ENCODE peak calls at places on chromosomes 5 and 9, in six cellular contexts. One of them, this sample, is unnamed.

GRCh38 chr5:56951131-56951945 is 585 bp downstream of the MIER3 start:
- DNase-seq in IMR-90: no peak
- DNase-seq in neuronal stem cell: peak
- DNase-seq in mesenchymal stem cell: peak
- DNase-seq in H1: peak
- DNase-seq in H9: peak
- DNase-seq in this sample: no peak

GRCh38 chr5:132224721-132225120 is 2.9 kb downstream of the P4HA2 start:
- DNase-seq in H9: no peak
- DNase-seq in mesenchymal stem cell: peak
- DNase-seq in IMR-90: peak
- DNase-seq in neuronal stem cell: no peak
- DNase-seq in H1: no peak
- DNase-seq in this sample: no peak

GRCh38 chr5:54309237-54309636 is 1.1 kb downstream of the ARL15 start:
- DNase-seq in IMR-90: peak
- DNase-seq in mesenchymal stem cell: peak
- DNase-seq in neuronal stem cell: no peak
- DNase-seq in H9: no peak
- DNase-seq in H1: no peak
- DNase-seq in this sample: no peak

GRCh38 chr9:111375817-111376564 is 46.0 kb upstream of the OR2K2 start:
- DNase-seq in mesenchymal stem cell: peak
- DNase-seq in neuronal stem cell: no peak
- DNase-seq in IMR-90: peak
- DNase-seq in H1: no peak
- DNase-seq in H9: no peak
- DNase-seq in this sample: no peak

GRCh38 chr5:142883025-142883424 is 112.8 kb downstream of the ARHGAP26 start:
- DNase-seq in IMR-90: peak
- DNase-seq in mesenchymal stem cell: peak
- DNase-seq in H1: no peak
- DNase-seq in H9: no peak
- DNase-seq in neuronal stem cell: no peak
- DNase-seq in this sample: peak

GRCh38 chr9:6818292-6818922 is 60.6 kb downstream of the KDM4C start:
- DNase-seq in IMR-90: no peak
- DNase-seq in neuronal stem cell: no peak
- DNase-seq in H1: no peak
- DNase-seq in H9: no peak
- DNase-seq in mesenchymal stem cell: no peak
- DNase-seq in this sample: no peak

GRCh38 chr9:90974007-90974406 is 172.4 kb downstream of the SYK start:
- DNase-seq in neuronal stem cell: no peak
- DNase-seq in IMR-90: peak
- DNase-seq in mesenchymal stem cell: no peak
- DNase-seq in H9: no peak
- DNase-seq in H1: no peak
- DNase-seq in this sample: peak

GRCh38 chr5:122403965-122404364 is 91.9 kb downstream of the SNCAIP start:
- DNase-seq in neuronal stem cell: no peak
- DNase-seq in H9: no peak
- DNase-seq in H1: no peak
- DNase-seq in IMR-90: peak
- DNase-seq in mesenchymal stem cell: peak
- DNase-seq in this sample: no peak

GRCh38 chr9:92444841-92445240 is 20.6 kb upstream of the OMD start:
- DNase-seq in H1: no peak
- DNase-seq in IMR-90: no peak
- DNase-seq in neuronal stem cell: no peak
- DNase-seq in H9: no peak
- DNase-seq in mesenchymal stem cell: no peak
- DNase-seq in this sample: no peak

GRCh38 chr9:136459425-136459824 is 19.8 kb upstream of the INPP5E start:
- DNase-seq in neuronal stem cell: no peak
- DNase-seq in IMR-90: no peak
- DNase-seq in H1: no peak
- DNase-seq in mesenchymal stem cell: no peak
- DNase-seq in H9: no peak
- DNase-seq in this sample: no peak

GRCh38 chr5:72152506-72152905 is 45.2 kb downstream of the MAP1B start:
- DNase-seq in mesenchymal stem cell: peak
- DNase-seq in IMR-90: peak
- DNase-seq in H1: no peak
- DNase-seq in H9: no peak
- DNase-seq in neuronal stem cell: no peak
- DNase-seq in this sample: no peak

GRCh38 chr9:104078596-104078995 is 15.5 kb upstream of the SMC2 start:
- DNase-seq in H9: no peak
- DNase-seq in H1: no peak
- DNase-seq in mesenchymal stem cell: no peak
- DNase-seq in IMR-90: no peak
- DNase-seq in neuronal stem cell: no peak
- DNase-seq in this sample: no peak

GRCh38 chr9:87372401-87372851 is 125.2 kb upstream of the DAPK1 start:
- DNase-seq in mesenchymal stem cell: no peak
- DNase-seq in neuronal stem cell: no peak
- DNase-seq in IMR-90: no peak
- DNase-seq in H1: no peak
- DNase-seq in H9: no peak
- DNase-seq in this sample: peak

GRCh38 chr9:94759937-94760336 is 33.4 kb downstream of the AOPEP start:
- DNase-seq in H9: no peak
- DNase-seq in IMR-90: no peak
- DNase-seq in H1: no peak
- DNase-seq in mesenchymal stem cell: no peak
- DNase-seq in neuronal stem cell: no peak
- DNase-seq in this sample: peak

GRCh38 chr5:92378961-92379611 is 996.0 kb upstream of the ARRDC3 start:
- DNase-seq in IMR-90: peak
- DNase-seq in H1: peak
- DNase-seq in neuronal stem cell: no peak
- DNase-seq in H9: peak
- DNase-seq in mesenchymal stem cell: peak
- DNase-seq in this sample: no peak

GRCh38 chr9:124008307-124008854 is 3.2 kb upstream of the LHX2 start:
- DNase-seq in IMR-90: no peak
- DNase-seq in H1: peak
- DNase-seq in H9: peak
- DNase-seq in mesenchymal stem cell: no peak
- DNase-seq in neuronal stem cell: peak
- DNase-seq in this sample: peak

GRCh38 chr9:79577969-79578723 is 6.4 kb downstream of the TLE4 start:
- DNase-seq in mesenchymal stem cell: no peak
- DNase-seq in H9: no peak
- DNase-seq in IMR-90: peak
- DNase-seq in H1: no peak
- DNase-seq in neuronal stem cell: no peak
- DNase-seq in this sample: no peak

GRCh38 chr9:122201641-122202040 is 27.1 kb downstream of the LHX6 start:
- DNase-seq in H9: no peak
- DNase-seq in mesenchymal stem cell: no peak
- DNase-seq in IMR-90: peak
- DNase-seq in H1: no peak
- DNase-seq in neuronal stem cell: no peak
- DNase-seq in this sample: no peak

GRCh38 chr5:115179068-115179958 is 9.6 kb upstream of the TRIM36 start:
- DNase-seq in neuronal stem cell: peak
- DNase-seq in mesenchymal stem cell: peak
- DNase-seq in IMR-90: no peak
- DNase-seq in H9: peak
- DNase-seq in H1: peak
- DNase-seq in this sample: peak

GRCh38 chr5:116482394-116482793 is 92.2 kb downstream of the SEMA6A start:
- DNase-seq in neuronal stem cell: no peak
- DNase-seq in H1: no peak
- DNase-seq in mesenchymal stem cell: peak
- DNase-seq in H9: no peak
- DNase-seq in IMR-90: peak
- DNase-seq in this sample: no peak

GRCh38 chr5:22514231-22514630 is 338.9 kb downstream of the CDH12 start:
- DNase-seq in H1: no peak
- DNase-seq in IMR-90: no peak
- DNase-seq in neuronal stem cell: no peak
- DNase-seq in mesenchymal stem cell: no peak
- DNase-seq in H9: no peak
- DNase-seq in this sample: no peak

GRCh38 chr5:78554595-78554994 is 94.0 kb downstream of the LHFPL2 start:
- DNase-seq in mesenchymal stem cell: no peak
- DNase-seq in neuronal stem cell: no peak
- DNase-seq in H1: no peak
- DNase-seq in H9: no peak
- DNase-seq in IMR-90: no peak
- DNase-seq in this sample: no peak

GRCh38 chr5:82388186-82388585 is 110.0 kb upstream of the RPS23 start:
- DNase-seq in neuronal stem cell: no peak
- DNase-seq in H9: no peak
- DNase-seq in IMR-90: peak
- DNase-seq in H1: no peak
- DNase-seq in mesenchymal stem cell: peak
- DNase-seq in this sample: no peak

GRCh38 chr5:6377582-6378127 is 692 bp downstream of the MED10 start:
- DNase-seq in mesenchymal stem cell: peak
- DNase-seq in neuronal stem cell: no peak
- DNase-seq in H9: peak
- DNase-seq in H1: no peak
- DNase-seq in IMR-90: no peak
- DNase-seq in this sample: no peak

DNA sequence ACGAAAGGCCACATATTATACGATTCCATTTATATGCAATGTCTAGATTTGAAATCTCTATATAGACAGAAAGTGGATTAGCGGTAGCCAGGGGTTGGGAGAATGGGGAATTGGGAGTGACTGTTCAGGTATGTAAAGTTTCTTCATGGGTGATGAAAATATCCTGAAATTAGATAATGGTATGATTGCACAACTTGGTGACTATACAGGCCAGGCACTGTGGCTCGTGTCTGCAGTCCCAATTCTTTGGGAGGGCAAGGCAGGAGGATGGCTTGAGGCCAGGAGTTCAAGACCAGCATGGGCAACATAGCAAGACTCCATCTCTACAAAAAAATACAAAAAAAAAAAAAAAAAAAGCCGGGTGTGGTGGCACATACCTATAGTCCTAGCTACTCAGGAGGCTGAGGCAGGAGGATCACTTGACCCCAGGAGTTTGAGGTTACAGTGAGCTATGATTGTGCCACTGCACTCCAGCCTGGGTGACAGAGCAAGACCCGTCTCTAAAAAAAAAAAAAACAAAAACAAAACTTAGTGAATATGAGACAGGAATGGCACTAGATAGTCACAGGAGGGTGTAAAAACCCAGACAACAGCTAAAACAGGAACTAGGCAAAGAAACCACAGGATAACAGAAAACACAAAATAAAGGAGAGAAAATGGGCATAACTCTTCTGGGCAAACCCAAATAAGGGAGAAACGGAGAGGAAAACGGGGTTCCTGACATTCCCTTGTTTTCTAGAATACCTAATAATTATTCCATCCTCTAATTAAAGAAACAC is 72.1 kb upstream of the ZNF618 start:
- DNase-seq in IMR-90: no peak
- DNase-seq in neuronal stem cell: no peak
- DNase-seq in mesenchymal stem cell: no peak
- DNase-seq in H1: no peak
- DNase-seq in H9: no peak
- DNase-seq in this sample: peak
- H3K14ac ChIP-seq in IMR-90: no peak
- H3K14ac ChIP-seq in neuronal stem cell: no peak
- H3K14ac ChIP-seq in mesenchymal stem cell: no peak
- H3K14ac ChIP-seq in H1: no peak
- H3K14ac ChIP-seq in H9: no peak
- H3K14ac ChIP-seq in this sample: no peak

GRCh38 chr5:169753795-169754194 is 116.7 kb downstream of the DOCK2 start:
- DNase-seq in H1: no peak
- DNase-seq in neuronal stem cell: no peak
- DNase-seq in H9: no peak
- DNase-seq in IMR-90: peak
- DNase-seq in mesenchymal stem cell: peak
- DNase-seq in this sample: no peak
- H2BK5ac ChIP-seq in H1: no peak
- H2BK5ac ChIP-seq in neuronal stem cell: no peak
- H2BK5ac ChIP-seq in H9: no peak
- H2BK5ac ChIP-seq in IMR-90: no peak
- H2BK5ac ChIP-seq in mesenchymal stem cell: no peak
- H2BK5ac ChIP-seq in this sample: no peak

DNA sequence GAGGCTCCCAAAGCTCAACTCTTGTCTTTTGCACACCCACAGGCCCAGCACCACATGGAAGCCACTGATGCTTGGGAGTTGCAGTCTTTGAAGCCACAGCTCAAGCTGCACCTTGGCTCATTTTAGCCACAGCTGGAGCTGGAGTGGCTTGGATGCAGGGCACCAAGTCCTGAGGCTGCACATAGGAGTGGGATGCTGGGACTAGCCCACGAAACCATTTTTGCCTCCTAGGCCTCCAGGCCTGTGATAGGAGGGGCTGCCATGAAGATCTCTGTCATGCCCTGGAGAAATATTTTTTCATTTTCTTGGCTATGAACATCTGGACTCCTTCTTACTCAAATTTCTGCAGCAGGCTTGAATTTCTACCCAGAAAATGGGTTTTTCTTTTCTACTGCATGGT is 438.5 kb upstream of the TNC start:
- DNase-seq in neuronal stem cell: no peak
- DNase-seq in IMR-90: no peak
- DNase-seq in H9: no peak
- DNase-seq in H1: no peak
- DNase-seq in mesenchymal stem cell: no peak
- DNase-seq in this sample: no peak
- H3K14ac ChIP-seq in neuronal stem cell: no peak
- H3K14ac ChIP-seq in IMR-90: no peak
- H3K14ac ChIP-seq in H9: no peak
- H3K14ac ChIP-seq in H1: no peak
- H3K14ac ChIP-seq in mesenchymal stem cell: no peak
- H3K14ac ChIP-seq in this sample: no peak

GRCh38 chr5:10652606-10653005 is 88.7 kb downstream of the ANKRD33B start:
- DNase-seq in mesenchymal stem cell: no peak
- DNase-seq in IMR-90: no peak
- DNase-seq in H1: no peak
- DNase-seq in H9: no peak
- DNase-seq in neuronal stem cell: no peak
- DNase-seq in this sample: no peak

GRCh38 chr5:10652151-10652550 is 88.3 kb downstream of the ANKRD33B start:
- DNase-seq in H9: no peak
- DNase-seq in neuronal stem cell: no peak
- DNase-seq in mesenchymal stem cell: no peak
- DNase-seq in H1: no peak
- DNase-seq in IMR-90: peak
- DNase-seq in this sample: no peak

GRCh38 chr5:10648806-10649517 is 85.1 kb downstream of the ANKRD33B start:
- DNase-seq in H9: peak
- DNase-seq in IMR-90: no peak
- DNase-seq in H1: no peak
- DNase-seq in neuronal stem cell: no peak
- DNase-seq in mesenchymal stem cell: no peak
- DNase-seq in this sample: no peak

GRCh38 chr5:10647640-10648039 is 83.8 kb downstream of the ANKRD33B start:
- DNase-seq in neuronal stem cell: no peak
- DNase-seq in H1: no peak
- DNase-seq in H9: no peak
- DNase-seq in mesenchymal stem cell: no peak
- DNase-seq in IMR-90: no peak
- DNase-seq in this sample: no peak

GRCh38 chr5:10649518-10650410 is 85.9 kb downstream of the ANKRD33B start:
- DNase-seq in mesenchymal stem cell: no peak
- DNase-seq in H9: peak
- DNase-seq in IMR-90: no peak
- DNase-seq in neuronal stem cell: no peak
- DNase-seq in H1: peak
- DNase-seq in this sample: peak
- H2BK5ac ChIP-seq in mesenchymal stem cell: no peak
- H2BK5ac ChIP-seq in H9: no peak
- H2BK5ac ChIP-seq in IMR-90: no peak
- H2BK5ac ChIP-seq in neuronal stem cell: no peak
- H2BK5ac ChIP-seq in H1: no peak
- H2BK5ac ChIP-seq in this sample: no peak